ENCODE peak calls at places on chromosomes 5 and 9, in four cellular contexts. S, R, K and I are unnamed samples.

GRCh38 chr5:10466446-10467073 is 24.9 kb downstream of the ROPN1L start:
- DNase-seq in S (no peak), R (no peak), K (no peak), I (no peak)

GRCh38 chr5:93583799-93584530 is 943 bp downstream of the NR2F1 start:
- DNase-seq in S (peak; percentile 54), R (no peak), K (peak; percentile 74), I (no peak)

GRCh38 chr5:137233726-137234125 is 265.4 kb downstream of the SPOCK1 start:
- DNase-seq in S (no peak), R (no peak), K (no peak), I (no peak)

GRCh38 chr5:10248378-10249260 is 1.1 kb downstream of the ATPSCKMT start:
- DNase-seq in S (no peak), R (no peak), K (no peak), I (no peak)

GRCh38 chr9:115349542-115349941 is 231.6 kb upstream of the TNC start:
- DNase-seq in S (no peak), R (peak; percentile 29), K (no peak), I (peak; percentile 57)

GRCh38 chr5:80054682-80055081 is 19.5 kb downstream of the THBS4 start:
- DNase-seq in S (peak; percentile 62), R (no peak), K (no peak), I (no peak)

GRCh38 chr5:78526049-78526525 is 122.5 kb downstream of the LHFPL2 start:
- DNase-seq in S (peak; percentile 62), R (no peak), K (peak; percentile 38), I (peak; percentile 92)

GRCh38 chr5:123875444-123876264 is 363.7 kb downstream of the CSNK1G3 start:
- DNase-seq in S (no peak), R (no peak), K (no peak), I (no peak)

GRCh38 chr9:19404278-19405075 is 4.3 kb upstream of the ACER2 start:
- DNase-seq in S (no peak), R (no peak), K (no peak), I (no peak)

GRCh38 chr5:139658501-139658927 is 10.4 kb downstream of the CXXC5 start:
- DNase-seq in S (peak; percentile 38), R (no peak), K (no peak), I (peak; percentile 48)

GRCh38 chr9:135793221-135794056 is 91.5 kb downstream of the KCNT1 start:
- DNase-seq in S (no peak), R (no peak), K (no peak), I (no peak)

GRCh38 chr9:109463924-109464625 is 34.0 kb downstream of the PTPN3 start:
- DNase-seq in S (no peak), R (no peak), K (no peak), I (no peak)

GRCh38 chr9:117325110-117325788 is 89.6 kb downstream of the ASTN2 start:
- DNase-seq in S (no peak), R (no peak), K (no peak), I (no peak)

GRCh38 chr9:25261445-25261844 is 416.8 kb downstream of the TUSC1 start:
- DNase-seq in S (no peak), R (no peak), K (no peak), I (no peak)

GRCh38 chr9:101480386-101480785 is 44.8 kb upstream of the ALDOB start:
- DNase-seq in S (no peak), R (no peak), K (no peak), I (no peak)

GRCh38 chr5:67581203-67581602 is 384.6 kb upstream of the CD180 start:
- DNase-seq in S (peak; percentile 10), R (peak; percentile 48), K (no peak), I (peak; percentile 17)

GRCh38 chr5:6704361-6704851 is 8.8 kb upstream of the TENT4A start:
- DNase-seq in S (peak; percentile 84), R (peak; percentile 91), K (peak; percentile 76), I (no peak)

GRCh38 chr5:178269499-178269898 is 36.9 kb upstream of the PHYKPL start:
- DNase-seq in S (no peak), R (no peak), K (no peak), I (no peak)

GRCh38 chr9:129463477-129463876 is 157.4 kb downstream of the C9orf50 start:
- DNase-seq in S (no peak), R (no peak), K (no peak), I (no peak)

GRCh38 chr5:19676895-19677294 is 311.1 kb downstream of the CDH18 start:
- DNase-seq in S (no peak), R (peak; percentile 48), K (no peak), I (no peak)

GRCh38 chr5:173311818-173312585 is 16.2 kb downstream of the STC2 start:
- DNase-seq in S (no peak), R (no peak), K (no peak), I (no peak)

GRCh38 chr9:72564517-72565281 is 43.3 kb downstream of the TMC1 start:
- DNase-seq in S (no peak), R (no peak), K (no peak), I (no peak)